ENCODE peak calls at places on chromosome 9, in five cellular contexts. One of them, this sample, is unnamed.

GRCh38 chr9:69421908-69422801 is 97.1 kb downstream of the ENTREP1 start:
- DNase-seq in cardiac septum: no peak
- DNase-seq in thyroid gland: peak
- DNase-seq in colonic mucosa: peak
- DNase-seq in cardiac fibroblast: peak
- DNase-seq in this sample: peak

GRCh38 chr9:119853126-119853525 is 483.9 kb upstream of the BRINP1 start:
- DNase-seq in cardiac septum: no peak
- DNase-seq in thyroid gland: no peak
- DNase-seq in colonic mucosa: no peak
- DNase-seq in cardiac fibroblast: no peak
- DNase-seq in this sample: no peak

GRCh38 chr9:16732546-16732945 is 137.9 kb downstream of the BNC2 start:
- DNase-seq in cardiac septum: no peak
- DNase-seq in thyroid gland: no peak
- DNase-seq in colonic mucosa: no peak
- DNase-seq in cardiac fibroblast: no peak
- DNase-seq in this sample: no peak

GRCh38 chr9:122808141-122808540 is 8.2 kb downstream of the OR1K1 start:
- DNase-seq in cardiac septum: peak
- DNase-seq in thyroid gland: no peak
- DNase-seq in colonic mucosa: no peak
- DNase-seq in cardiac fibroblast: no peak
- DNase-seq in this sample: no peak

GRCh38 chr9:125399165-125399564 is 137.5 kb downstream of the GAPVD1 start:
- DNase-seq in cardiac septum: no peak
- DNase-seq in thyroid gland: no peak
- DNase-seq in colonic mucosa: no peak
- DNase-seq in cardiac fibroblast: no peak
- DNase-seq in this sample: no peak

GRCh38 chr9:113621309-113621791 is 157.8 kb downstream of the RGS3 start:
- DNase-seq in cardiac septum: peak
- DNase-seq in thyroid gland: peak
- DNase-seq in colonic mucosa: no peak
- DNase-seq in cardiac fibroblast: peak
- DNase-seq in this sample: peak

GRCh38 chr9:82548030-82548429 is 514.9 kb downstream of the RASEF start:
- DNase-seq in cardiac septum: no peak
- DNase-seq in thyroid gland: no peak
- DNase-seq in colonic mucosa: no peak
- DNase-seq in cardiac fibroblast: no peak
- DNase-seq in this sample: no peak

GRCh38 chr9:92947268-92948031 is at the start of gene FGD3:
- DNase-seq in cardiac septum: no peak
- DNase-seq in thyroid gland: peak
- DNase-seq in colonic mucosa: no peak
- DNase-seq in cardiac fibroblast: no peak
- DNase-seq in this sample: no peak

GRCh38 chr9:127838375-127839078 is 15.9 kb downstream of the ENG start:
- DNase-seq in cardiac septum: peak
- DNase-seq in thyroid gland: peak
- DNase-seq in colonic mucosa: peak
- DNase-seq in cardiac fibroblast: peak
- DNase-seq in this sample: peak

GRCh38 chr9:133686642-133687575 is 50.7 kb downstream of the DBH start:
- DNase-seq in cardiac septum: no peak
- DNase-seq in thyroid gland: peak
- DNase-seq in colonic mucosa: no peak
- DNase-seq in cardiac fibroblast: no peak
- DNase-seq in this sample: no peak

GRCh38 chr9:91483189-91483691 is 59.6 kb upstream of the NFIL3 start:
- DNase-seq in cardiac septum: no peak
- DNase-seq in thyroid gland: no peak
- DNase-seq in colonic mucosa: no peak
- DNase-seq in cardiac fibroblast: peak
- DNase-seq in this sample: no peak

GRCh38 chr9:133889498-133890301 is 102.4 kb downstream of the VAV2 start:
- DNase-seq in cardiac septum: no peak
- DNase-seq in thyroid gland: no peak
- DNase-seq in colonic mucosa: no peak
- DNase-seq in cardiac fibroblast: peak
- DNase-seq in this sample: no peak

GRCh38 chr9:27151693-27152397 is 42.8 kb downstream of the TEK start:
- DNase-seq in cardiac septum: no peak
- DNase-seq in thyroid gland: peak
- DNase-seq in colonic mucosa: no peak
- DNase-seq in cardiac fibroblast: peak
- DNase-seq in this sample: no peak

GRCh38 chr9:95572370-95573151 is 55.8 kb upstream of the PTCH1 start:
- DNase-seq in cardiac septum: peak
- DNase-seq in thyroid gland: no peak
- DNase-seq in colonic mucosa: no peak
- DNase-seq in cardiac fibroblast: peak
- DNase-seq in this sample: no peak

GRCh38 chr9:31639444-31639843 is 745.0 kb upstream of the ACO1 start:
- DNase-seq in cardiac septum: no peak
- DNase-seq in thyroid gland: no peak
- DNase-seq in colonic mucosa: no peak
- DNase-seq in cardiac fibroblast: no peak
- DNase-seq in this sample: no peak

GRCh38 chr9:129487658-129488483 is 133.0 kb downstream of the C9orf50 start:
- DNase-seq in cardiac septum: no peak
- DNase-seq in thyroid gland: peak
- DNase-seq in colonic mucosa: no peak
- DNase-seq in cardiac fibroblast: peak
- DNase-seq in this sample: no peak

GRCh38 chr9:91036826-91037510 is 235.3 kb downstream of the SYK start:
- DNase-seq in cardiac septum: peak
- DNase-seq in thyroid gland: peak
- DNase-seq in colonic mucosa: peak
- DNase-seq in cardiac fibroblast: peak
- DNase-seq in this sample: peak